ENCODE peak calls at places on chromosome 6, in four cellular contexts. I is naive thymus-derived CD4-positive, alpha-beta T cell; G is PC-3; F is cardiac muscle cell. A is an unnamed sample.

GRCh38 chr6:149026530-149026942 is 279.7 kb downstream of the UST start:
- DNase-seq in G (peak; percentile 82), F (peak; percentile 82), I (no peak), A (no peak)

GRCh38 chr6:119533603-119534279 is 184.2 kb upstream of the MAN1A1 start:
- DNase-seq in F (peak; percentile 32), G (peak; percentile 77), I (no peak), A (peak; percentile 19)

GRCh38 chr6:69958978-69959377 is 92.6 kb downstream of the COL19A1 start:
- DNase-seq in I (no peak), F (no peak), G (no peak), A (no peak)

GRCh38 chr6:103617642-103618041 is 1242.1 kb downstream of the HACE1 start:
- DNase-seq in G (no peak), F (no peak), I (no peak), A (no peak)

GRCh38 chr6:99821164-99821563 is 172.9 kb downstream of the MCHR2 start:
- DNase-seq in G (peak; percentile 32), I (no peak), F (no peak), A (no peak)

GRCh38 chr6:151205971-151206600 is 33.7 kb upstream of the AKAP12 start:
- DNase-seq in F (peak; percentile 45), G (no peak), I (no peak), A (no peak)

GRCh38 chr6:166586424-166587156 is at the start of gene RAMACL:
- DNase-seq in F (no peak), G (peak; percentile 20), I (peak; percentile 37), A (no peak)

GRCh38 chr6:166785131-166785530 is 158.1 kb upstream of the RPS6KA2 start:
- DNase-seq in F (no peak), I (no peak), G (no peak), A (no peak)

DNA sequence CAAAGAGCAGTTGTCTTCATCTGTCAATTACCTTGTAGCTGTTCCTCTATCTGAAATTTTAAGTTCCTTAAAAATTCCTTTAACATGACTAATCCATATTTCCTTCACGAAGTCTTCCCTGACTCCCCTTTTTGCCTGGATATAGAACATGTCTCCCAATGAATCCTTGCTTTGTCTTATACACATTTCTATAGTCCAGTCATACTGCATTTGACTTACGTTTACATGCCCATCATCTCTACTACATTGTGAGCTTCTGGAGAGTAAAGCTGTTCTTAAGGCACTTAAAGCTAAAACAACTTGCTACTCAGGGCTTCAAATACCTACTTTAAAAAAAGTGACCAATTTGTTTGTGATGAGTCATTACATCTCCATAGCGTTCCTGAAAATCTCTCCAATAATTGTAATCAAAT is 4.9 kb downstream of the REV3L start:
- DNase-seq in G (peak; percentile 59), F (peak; percentile 42), I (no peak), A (no peak)
- H3K4me3 ChIP-seq in G (peak overlapping the region; percentile 45), F (no peak overlapping the region), I (no peak overlapping the region), A (no peak overlapping the region)

DNA sequence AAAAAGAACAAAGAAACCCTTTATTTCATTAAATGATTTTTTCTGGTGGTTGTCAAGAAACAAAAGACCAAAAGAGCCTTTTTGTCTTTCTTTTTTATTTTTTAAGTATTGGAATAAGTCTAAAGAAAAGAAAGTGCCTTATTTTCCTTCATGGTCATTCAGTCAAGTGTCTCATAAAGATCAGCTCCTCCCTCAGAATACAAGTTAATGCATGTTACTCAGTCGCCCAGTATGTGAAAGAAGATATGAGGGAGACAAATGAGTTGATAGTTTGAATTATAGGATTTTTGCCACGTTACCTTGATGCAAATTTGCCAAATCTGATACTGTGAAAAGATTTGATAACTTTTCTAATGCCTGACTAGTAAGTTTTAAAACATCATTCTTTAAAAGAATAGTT is 157.2 kb downstream of the QKI start:
- DNase-seq in I (no peak), F (no peak), G (no peak), A (no peak)
- H3K36me3 ChIP-seq in I (no peaks in the 10 kb centered on the region), F (peaks cover 35% of the 10 kb centered on the region), G (peaks cover 7% of the 10 kb centered on the region), A (peaks cover 2% of the 10 kb centered on the region)

GRCh38 chr6:169452117-169452868 is 198.6 kb upstream of the THBS2 start:
- DNase-seq in I (no peak), G (no peak), F (peak; percentile 94), A (peak; percentile 60)
- H3K4me3 ChIP-seq in I (no peak overlapping the region), G (no peak overlapping the region), F (no peak overlapping the region), A (peak overlapping the region; percentile 26)

GRCh38 chr6:43593938-43594337 is 18.0 kb downstream of the POLH start:
- DNase-seq in F (peak; percentile 50), I (no peak), G (no peak), A (no peak)
- H3K36me3 ChIP-seq in F (peaks cover 4% of the 10 kb centered on the region), I (no peaks in the 10 kb centered on the region), G (peaks cover 9% of the 10 kb centered on the region), A (no peaks in the 10 kb centered on the region)

GRCh38 chr6:33201147-33201545 is 479 bp downstream of the SLC39A7 start:
- DNase-seq in G (no peak), F (peak; percentile 23), I (no peak), A (no peak)
- H3K4me3 ChIP-seq in G (peak overlapping the region; percentile 97), F (peak overlapping the region; percentile 66), I (peak overlapping the region; percentile 89), A (peak overlapping the region; percentile 73)

GRCh38 chr6:41648921-41649320 is 10.7 kb downstream of the MDFI start:
- DNase-seq in G (no peak), F (no peak), I (no peak), A (no peak)

GRCh38 chr6:41648070-41648585 is 9.9 kb downstream of the MDFI start:
- DNase-seq in I (no peak), F (no peak), G (no peak), A (no peak)

GRCh38 chr6:41651246-41651961 is 13.1 kb downstream of the MDFI start:
- DNase-seq in F (no peak), G (no peak), I (no peak), A (no peak)

GRCh38 chr6:41650120-41650519 is 11.9 kb downstream of the MDFI start:
- DNase-seq in I (no peak), F (no peak), G (no peak), A (no peak)

DNA sequence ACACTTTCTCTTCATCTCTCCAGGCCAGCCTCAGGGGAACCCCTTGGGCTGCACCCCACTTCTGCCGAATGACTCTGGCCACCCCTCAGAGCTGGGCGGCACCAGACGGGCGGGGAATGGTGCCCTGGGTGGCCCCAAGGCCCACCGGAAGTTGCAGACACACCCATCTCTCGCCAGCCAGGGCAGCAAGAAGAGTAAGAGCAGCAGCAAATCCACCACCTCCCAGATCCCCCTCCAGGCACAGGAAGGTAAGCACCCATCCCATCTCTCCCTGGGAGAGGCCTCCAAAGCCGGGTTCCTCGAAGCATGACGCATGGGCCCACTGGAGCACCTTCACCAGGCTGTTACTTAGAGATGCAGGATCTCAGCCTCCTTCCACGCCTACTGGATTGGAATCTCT is 11.3 kb downstream of the MDFI start:
- DNase-seq in I (no peak), G (no peak), F (no peak), A (no peak)
- H3K36me3 ChIP-seq in I (no peaks in the 10 kb centered on the region), G (peaks cover 5% of the 10 kb centered on the region), F (peaks cover 18% of the 10 kb centered on the region), A (no peaks in the 10 kb centered on the region)

DNA sequence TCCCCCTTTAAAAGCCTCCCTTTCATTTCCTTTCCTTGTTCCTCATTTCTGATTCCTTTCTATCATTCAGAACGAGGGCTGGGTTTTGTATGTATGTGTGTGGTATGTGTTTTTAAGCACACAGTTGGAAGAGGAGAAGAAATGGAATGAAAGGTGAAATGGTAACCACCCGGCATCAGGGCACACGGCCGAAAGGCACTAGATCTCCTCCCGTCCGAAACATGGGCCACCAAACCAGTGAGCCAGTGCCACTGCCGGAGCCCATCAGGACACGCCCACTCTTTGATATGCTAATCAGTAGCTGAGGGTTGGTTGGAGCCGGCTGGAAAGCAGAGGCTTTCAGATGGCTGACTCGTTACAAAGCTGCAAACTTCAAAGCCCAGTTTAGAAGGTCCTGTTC is 228.6 kb upstream of the JARID2 start:
- DNase-seq in G (no peak), I (no peak), F (peak; percentile 11), A (no peak)
- H3K4me3 ChIP-seq in G (no peak overlapping the region), I (no peak overlapping the region), F (no peak overlapping the region), A (no peak overlapping the region)

DNA sequence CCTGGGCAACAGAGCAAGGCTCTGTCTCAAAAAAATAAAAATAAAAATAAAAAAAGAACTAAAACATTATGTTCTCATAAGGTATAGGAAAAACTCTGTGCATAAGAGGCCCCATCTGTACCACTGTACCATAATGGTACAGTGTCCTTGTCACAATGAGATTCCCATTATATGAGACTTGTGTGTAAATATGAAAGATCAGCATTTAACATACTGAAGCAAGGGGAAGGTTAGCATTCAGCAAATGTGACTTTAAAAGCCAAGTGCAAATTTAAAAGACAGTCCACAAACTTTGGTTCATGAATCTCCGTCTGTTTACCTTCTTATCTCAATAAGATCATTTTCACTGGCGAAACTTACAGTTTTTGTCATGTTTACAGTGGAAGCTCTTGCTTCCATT is 16.2 kb downstream of the DSP start:
- DNase-seq in F (no peak), I (no peak), G (no peak), A (no peak)
- H3K36me3 ChIP-seq in F (peaks cover 54% of the 10 kb centered on the region), I (no peaks in the 10 kb centered on the region), G (peaks cover 47% of the 10 kb centered on the region), A (no peaks in the 10 kb centered on the region)

GRCh38 chr6:110378552-110378951 is 20.4 kb upstream of the METTL24 start:
- DNase-seq in I (no peak), G (no peak), F (no peak), A (no peak)
- H3K4me3 ChIP-seq in I (no peak overlapping the region), G (no peak overlapping the region), F (no peak overlapping the region), A (no peak overlapping the region)

A was measured in kidney epithelial cell.